ENCODE peak calls at places on chromosomes 1 and 21, in seven cellular contexts. One of them, this sample, is unnamed. For H3K27me3, the result is how much of the 10 kb centered on the place peaks cover.

GRCh38 chr1:159913451-159914192 is 11.7 kb downstream of the TAGLN2 start:
- DNase-seq in SK-N-SH: no peak
- DNase-seq in body of pancreas: peak
- DNase-seq in fibroblast of lung: no peak
- DNase-seq in mammary epithelial cell: peak
- DNase-seq in kidney epithelial cell: no peak
- DNase-seq in bronchial epithelial cell: peak
- DNase-seq in this sample: no peak

GRCh38 chr1:41582351-41582750 is 97.9 kb upstream of the EDN2 start:
- DNase-seq in mammary epithelial cell: no peak
- DNase-seq in SK-N-SH: no peak
- DNase-seq in bronchial epithelial cell: no peak
- DNase-seq in fibroblast of lung: no peak
- DNase-seq in body of pancreas: no peak
- DNase-seq in kidney epithelial cell: no peak
- DNase-seq in this sample: no peak

GRCh38 chr21:43886565-43886964 is 21.5 kb downstream of the AGPAT3 start:
- DNase-seq in bronchial epithelial cell: no peak
- DNase-seq in body of pancreas: no peak
- DNase-seq in fibroblast of lung: no peak
- DNase-seq in mammary epithelial cell: no peak
- DNase-seq in kidney epithelial cell: no peak
- DNase-seq in SK-N-SH: no peak
- DNase-seq in this sample: no peak

GRCh38 chr1:115536279-115536816 is 105.4 kb upstream of the VANGL1 start:
- DNase-seq in fibroblast of lung: no peak
- DNase-seq in bronchial epithelial cell: peak
- DNase-seq in body of pancreas: no peak
- DNase-seq in SK-N-SH: no peak
- DNase-seq in kidney epithelial cell: no peak
- DNase-seq in mammary epithelial cell: peak
- DNase-seq in this sample: no peak

GRCh38 chr1:227949341-227949921 is 1.7 kb upstream of the WNT9A start:
- DNase-seq in SK-N-SH: peak
- DNase-seq in mammary epithelial cell: no peak
- DNase-seq in fibroblast of lung: no peak
- DNase-seq in bronchial epithelial cell: no peak
- DNase-seq in body of pancreas: no peak
- DNase-seq in kidney epithelial cell: no peak
- DNase-seq in this sample: no peak

GRCh38 chr1:179366093-179366800 is 476 bp downstream of the AXDND1 start:
- DNase-seq in SK-N-SH: no peak
- DNase-seq in kidney epithelial cell: no peak
- DNase-seq in body of pancreas: no peak
- DNase-seq in mammary epithelial cell: no peak
- DNase-seq in bronchial epithelial cell: no peak
- DNase-seq in fibroblast of lung: no peak
- DNase-seq in this sample: no peak

GRCh38 chr1:167270230-167270817 is 49.6 kb downstream of the POU2F1 start:
- DNase-seq in kidney epithelial cell: no peak
- DNase-seq in body of pancreas: no peak
- DNase-seq in bronchial epithelial cell: no peak
- DNase-seq in fibroblast of lung: no peak
- DNase-seq in mammary epithelial cell: no peak
- DNase-seq in SK-N-SH: no peak
- DNase-seq in this sample: no peak

GRCh38 chr1:86648255-86648654 is 56.1 kb upstream of the SH3GLB1 start:
- DNase-seq in bronchial epithelial cell: peak
- DNase-seq in SK-N-SH: no peak
- DNase-seq in mammary epithelial cell: peak
- DNase-seq in body of pancreas: no peak
- DNase-seq in fibroblast of lung: peak
- DNase-seq in kidney epithelial cell: peak
- DNase-seq in this sample: no peak

GRCh38 chr1:31923905-31924304 is 14.3 kb downstream of the PTP4A2 start:
- DNase-seq in fibroblast of lung: no peak
- DNase-seq in body of pancreas: no peak
- DNase-seq in kidney epithelial cell: no peak
- DNase-seq in SK-N-SH: no peak
- DNase-seq in bronchial epithelial cell: no peak
- DNase-seq in mammary epithelial cell: no peak
- DNase-seq in this sample: no peak

GRCh38 chr1:185896863-185897262 is 162.7 kb downstream of the HMCN1 start:
- DNase-seq in bronchial epithelial cell: peak
- DNase-seq in body of pancreas: no peak
- DNase-seq in kidney epithelial cell: no peak
- DNase-seq in SK-N-SH: no peak
- DNase-seq in fibroblast of lung: no peak
- DNase-seq in mammary epithelial cell: no peak
- DNase-seq in this sample: no peak

GRCh38 chr1:235102993-235103411 is 25.6 kb downstream of the TOMM20 start:
- DNase-seq in fibroblast of lung: no peak
- DNase-seq in mammary epithelial cell: no peak
- DNase-seq in bronchial epithelial cell: no peak
- DNase-seq in SK-N-SH: no peak
- DNase-seq in body of pancreas: no peak
- DNase-seq in kidney epithelial cell: no peak
- DNase-seq in this sample: no peak

GRCh38 chr1:156379420-156380165 is 10.6 kb downstream of the RHBG start:
- DNase-seq in SK-N-SH: no peak
- DNase-seq in body of pancreas: no peak
- DNase-seq in fibroblast of lung: no peak
- DNase-seq in kidney epithelial cell: no peak
- DNase-seq in bronchial epithelial cell: no peak
- DNase-seq in mammary epithelial cell: no peak
- DNase-seq in this sample: peak

GRCh38 chr1:222247081-222247480 is 300.8 kb downstream of the HHIPL2 start:
- DNase-seq in kidney epithelial cell: no peak
- DNase-seq in fibroblast of lung: no peak
- DNase-seq in mammary epithelial cell: no peak
- DNase-seq in body of pancreas: no peak
- DNase-seq in bronchial epithelial cell: no peak
- DNase-seq in SK-N-SH: no peak
- DNase-seq in this sample: no peak

GRCh38 chr1:27575861-27576331 is 28.0 kb downstream of the AHDC1 start:
- DNase-seq in mammary epithelial cell: peak
- DNase-seq in SK-N-SH: peak
- DNase-seq in fibroblast of lung: peak
- DNase-seq in body of pancreas: peak
- DNase-seq in bronchial epithelial cell: peak
- DNase-seq in kidney epithelial cell: no peak
- DNase-seq in this sample: no peak

GRCh38 chr1:29420196-29420595 is 183.9 kb downstream of the PTPRU start:
- DNase-seq in mammary epithelial cell: no peak
- DNase-seq in body of pancreas: no peak
- DNase-seq in SK-N-SH: no peak
- DNase-seq in kidney epithelial cell: no peak
- DNase-seq in fibroblast of lung: no peak
- DNase-seq in bronchial epithelial cell: no peak
- DNase-seq in this sample: no peak

GRCh38 chr1:234958066-234958701 is 170.5 kb downstream of the TOMM20 start:
- DNase-seq in mammary epithelial cell: no peak
- DNase-seq in SK-N-SH: no peak
- DNase-seq in fibroblast of lung: no peak
- DNase-seq in body of pancreas: peak
- DNase-seq in bronchial epithelial cell: no peak
- DNase-seq in kidney epithelial cell: no peak
- DNase-seq in this sample: no peak

GRCh38 chr1:236507022-236507700 is 16.6 kb upstream of the LGALS8 start:
- DNase-seq in fibroblast of lung: no peak
- DNase-seq in kidney epithelial cell: no peak
- DNase-seq in body of pancreas: peak
- DNase-seq in SK-N-SH: peak
- DNase-seq in mammary epithelial cell: no peak
- DNase-seq in bronchial epithelial cell: no peak
- DNase-seq in this sample: no peak

GRCh38 chr1:247400685-247401084 is 15.3 kb upstream of the NLRP3 start:
- DNase-seq in fibroblast of lung: no peak
- DNase-seq in body of pancreas: no peak
- DNase-seq in mammary epithelial cell: no peak
- DNase-seq in SK-N-SH: no peak
- DNase-seq in bronchial epithelial cell: no peak
- DNase-seq in kidney epithelial cell: no peak
- DNase-seq in this sample: no peak

GRCh38 chr1:233981042-233981670 is 76.7 kb downstream of the SLC35F3 start:
- DNase-seq in bronchial epithelial cell: no peak
- DNase-seq in mammary epithelial cell: no peak
- DNase-seq in kidney epithelial cell: no peak
- DNase-seq in SK-N-SH: no peak
- DNase-seq in body of pancreas: no peak
- DNase-seq in fibroblast of lung: no peak
- DNase-seq in this sample: no peak

GRCh38 chr1:68331117-68331865 is 99.0 kb upstream of the WLS start:
- DNase-seq in mammary epithelial cell: peak
- DNase-seq in body of pancreas: no peak
- DNase-seq in fibroblast of lung: peak
- DNase-seq in kidney epithelial cell: peak
- DNase-seq in SK-N-SH: no peak
- DNase-seq in bronchial epithelial cell: peak
- DNase-seq in this sample: no peak

GRCh38 chr1:203638914-203639313 is 12.3 kb downstream of the ATP2B4 start:
- DNase-seq in mammary epithelial cell: no peak
- DNase-seq in fibroblast of lung: no peak
- DNase-seq in SK-N-SH: no peak
- DNase-seq in bronchial epithelial cell: peak
- DNase-seq in body of pancreas: no peak
- DNase-seq in kidney epithelial cell: no peak
- DNase-seq in this sample: peak

GRCh38 chr1:247407180-247407616 is 8.8 kb upstream of the NLRP3 start:
- DNase-seq in bronchial epithelial cell: no peak
- DNase-seq in SK-N-SH: no peak
- DNase-seq in body of pancreas: peak
- DNase-seq in kidney epithelial cell: no peak
- DNase-seq in mammary epithelial cell: peak
- DNase-seq in fibroblast of lung: no peak
- DNase-seq in this sample: no peak

GRCh38 chr1:155882235-155882634 is 22.9 kb downstream of the SYT11 start:
- DNase-seq in mammary epithelial cell: no peak
- DNase-seq in kidney epithelial cell: no peak
- DNase-seq in SK-N-SH: no peak
- DNase-seq in bronchial epithelial cell: no peak
- DNase-seq in body of pancreas: no peak
- DNase-seq in fibroblast of lung: no peak
- DNase-seq in this sample: no peak

GRCh38 chr1:61400131-61400530 is 317.8 kb downstream of the NFIA start:
- DNase-seq in kidney epithelial cell: no peak
- DNase-seq in SK-N-SH: no peak
- DNase-seq in fibroblast of lung: no peak
- DNase-seq in bronchial epithelial cell: no peak
- DNase-seq in body of pancreas: no peak
- DNase-seq in mammary epithelial cell: no peak
- DNase-seq in this sample: no peak

GRCh38 chr1:41882068-41882477 is 36.6 kb downstream of the HIVEP3 start:
- DNase-seq in kidney epithelial cell: no peak
- DNase-seq in mammary epithelial cell: no peak
- DNase-seq in bronchial epithelial cell: no peak
- DNase-seq in SK-N-SH: no peak
- DNase-seq in fibroblast of lung: no peak
- DNase-seq in body of pancreas: peak
- DNase-seq in this sample: no peak

GRCh38 chr21:34704119-34704518 is 35.3 kb downstream of the CLIC6 start:
- DNase-seq in kidney epithelial cell: no peak
- DNase-seq in mammary epithelial cell: no peak
- DNase-seq in body of pancreas: no peak
- DNase-seq in fibroblast of lung: peak
- DNase-seq in bronchial epithelial cell: no peak
- DNase-seq in SK-N-SH: peak
- DNase-seq in this sample: no peak

GRCh38 chr1:56448937-56449336 is 130.4 kb downstream of the PLPP3 start:
- DNase-seq in mammary epithelial cell: peak
- DNase-seq in body of pancreas: no peak
- DNase-seq in kidney epithelial cell: peak
- DNase-seq in SK-N-SH: no peak
- DNase-seq in bronchial epithelial cell: peak
- DNase-seq in fibroblast of lung: no peak
- DNase-seq in this sample: no peak

GRCh38 chr21:28856588-28857250 is 136.0 kb downstream of the LTN1 start:
- DNase-seq in kidney epithelial cell: no peak
- DNase-seq in fibroblast of lung: peak
- DNase-seq in SK-N-SH: no peak
- DNase-seq in mammary epithelial cell: no peak
- DNase-seq in bronchial epithelial cell: no peak
- DNase-seq in body of pancreas: no peak
- DNase-seq in this sample: no peak

GRCh38 chr1:67514299-67514698 is 84.1 kb upstream of the SERBP1 start:
- DNase-seq in body of pancreas: no peak
- DNase-seq in mammary epithelial cell: no peak
- DNase-seq in fibroblast of lung: no peak
- DNase-seq in kidney epithelial cell: no peak
- DNase-seq in SK-N-SH: no peak
- DNase-seq in bronchial epithelial cell: no peak
- DNase-seq in this sample: no peak

GRCh38 chr21:40120944-40121575 is 253.8 kb downstream of the PCP4 start:
- DNase-seq in kidney epithelial cell: no peak
- DNase-seq in bronchial epithelial cell: peak
- DNase-seq in mammary epithelial cell: no peak
- DNase-seq in fibroblast of lung: peak
- DNase-seq in SK-N-SH: peak
- DNase-seq in body of pancreas: no peak
- DNase-seq in this sample: no peak

GRCh38 chr1:215793210-215793609 is 226.1 kb downstream of the KCTD3 start:
- DNase-seq in kidney epithelial cell: no peak
- DNase-seq in mammary epithelial cell: peak
- DNase-seq in fibroblast of lung: peak
- DNase-seq in bronchial epithelial cell: peak
- DNase-seq in body of pancreas: no peak
- DNase-seq in SK-N-SH: no peak
- DNase-seq in this sample: no peak
- TF ChIP-seq CTCF in kidney epithelial cell: peak
- TF ChIP-seq CTCF in mammary epithelial cell: peak
- TF ChIP-seq CTCF in fibroblast of lung: peak
- TF ChIP-seq CTCF in bronchial epithelial cell: peak
- TF ChIP-seq CTCF in body of pancreas: no peak
- TF ChIP-seq CTCF in SK-N-SH: peak
- TF ChIP-seq CTCF in this sample: peak

GRCh38 chr1:38152351-38153082 is 105.9 kb upstream of the POU3F1 start:
- DNase-seq in SK-N-SH: no peak
- DNase-seq in kidney epithelial cell: no peak
- DNase-seq in mammary epithelial cell: peak
- DNase-seq in bronchial epithelial cell: peak
- DNase-seq in body of pancreas: no peak
- DNase-seq in fibroblast of lung: no peak
- DNase-seq in this sample: no peak
- H3K27me3 ChIP-seq in SK-N-SH: under half
- H3K27me3 ChIP-seq in kidney epithelial cell: under half
- H3K27me3 ChIP-seq in mammary epithelial cell: under half
- H3K27me3 ChIP-seq in bronchial epithelial cell: under half
- H3K27me3 ChIP-seq in body of pancreas: under half
- H3K27me3 ChIP-seq in fibroblast of lung: under half
- H3K27me3 ChIP-seq in this sample: under half

GRCh38 chr1:40451238-40451585 is 936 bp downstream of the ZFP69B start:
- DNase-seq in kidney epithelial cell: no peak
- DNase-seq in body of pancreas: no peak
- DNase-seq in SK-N-SH: no peak
- DNase-seq in mammary epithelial cell: no peak
- DNase-seq in bronchial epithelial cell: peak
- DNase-seq in fibroblast of lung: no peak
- DNase-seq in this sample: no peak
- H3K4me3 ChIP-seq in kidney epithelial cell: no peak
- H3K4me3 ChIP-seq in body of pancreas: no peak
- H3K4me3 ChIP-seq in SK-N-SH: peak
- H3K4me3 ChIP-seq in mammary epithelial cell: peak
- H3K4me3 ChIP-seq in bronchial epithelial cell: peak
- H3K4me3 ChIP-seq in fibroblast of lung: peak
- H3K4me3 ChIP-seq in this sample: no peak

GRCh38 chr1:154760469-154760933 is 109.6 kb downstream of the KCNN3 start:
- DNase-seq in kidney epithelial cell: no peak
- DNase-seq in fibroblast of lung: no peak
- DNase-seq in body of pancreas: peak
- DNase-seq in bronchial epithelial cell: no peak
- DNase-seq in SK-N-SH: peak
- DNase-seq in mammary epithelial cell: peak
- DNase-seq in this sample: peak
- TF ChIP-seq CTCF in kidney epithelial cell: peak
- TF ChIP-seq CTCF in fibroblast of lung: peak
- TF ChIP-seq CTCF in body of pancreas: peak
- TF ChIP-seq CTCF in bronchial epithelial cell: peak
- TF ChIP-seq CTCF in SK-N-SH: peak
- TF ChIP-seq CTCF in mammary epithelial cell: peak
- TF ChIP-seq CTCF in this sample: peak

This sample was measured in WERI-Rb-1.